ENCODE peak calls at places on chromosomes 3 and 15, in seven cellular contexts. M is GM13977; K is heart left ventricle; J is head of caudate nucleus; Q is HFF-Myc; T is CD8-positive, alpha-beta memory T cell; L is activated CD4-positive, alpha-beta T cell treated with anti-CD3 and anti-CD28 coated beads, Interleukin-2, amount 10 ng/mL, durations not matched to agents 7 days and 5 days. Y is an unnamed sample.

GRCh38 chr3:130916507-130917167 is 22.8 kb downstream of the ATP2C1 start:
- DNase-seq in L (no peak), K (no peak), T (no peak), M (peak; percentile 19), J (no peak), Q (no peak), Y (no peak)

GRCh38 chr3:116188231-116188785 is 257.0 kb downstream of the LSAMP start:
- DNase-seq in Q (no peak), T (no peak), J (no peak), K (no peak), M (no peak), L (no peak), Y (no peak)

GRCh38 chr3:142866841-142867631 is 21.8 kb downstream of the PCOLCE2 start:
- DNase-seq in Q (no peak), L (no peak), T (no peak), J (no peak), M (no peak), K (no peak), Y (no peak)

GRCh38 chr3:11059090-11059798 is 66.7 kb downstream of the SLC6A1 start:
- DNase-seq in L (peak; percentile 41), M (peak; percentile 65), T (no peak), K (peak; percentile 52), Q (peak; percentile 42), J (peak; percentile 85), Y (peak; percentile 11)

GRCh38 chr15:65326109-65326508 is 21.6 kb downstream of the RNU5B-1 start:
- DNase-seq in T (no peak), K (peak; percentile 47), J (peak; percentile 30), Q (no peak), M (no peak), L (no peak), Y (no peak)

GRCh38 chr3:4849136-4849535 is 130.1 kb upstream of the BHLHE40 start:
- DNase-seq in Q (no peak), M (no peak), K (no peak), L (no peak), J (no peak), T (no peak), Y (no peak)

GRCh38 chr3:134693804-134694203 is 43.0 kb upstream of the KY start:
- DNase-seq in M (no peak), T (no peak), L (no peak), J (no peak), K (peak; percentile 72), Q (no peak), Y (no peak)

GRCh38 chr3:123154346-123154985 is 47.3 kb upstream of the SEC22A start:
- DNase-seq in M (no peak), J (no peak), T (no peak), K (no peak), L (no peak), Q (no peak), Y (no peak)